ENCODE peak calls at places on chromosomes 11 and 22, in eight cellular contexts. Q is left ventricle myocardium inferior, R is thoracic aorta, J is epithelial cell of esophagus, I is cardiac muscle cell, T is cardiac fibroblast, M is epithelial cell of proximal tubule, H is heart left ventricle. V is an unnamed sample.

GRCh38 chr11:113773092-113773415 is 438 bp downstream of the ZW10 start:
- DNase-seq in M (peak; percentile 6), H (peak; percentile 42), T (peak; percentile 34), Q (no peak), J (peak; percentile 41), R (no peak), I (peak; percentile 19), V (peak; percentile 42)

GRCh38 chr11:126477526-126478275 is 122.2 kb downstream of the ST3GAL4 start:
- DNase-seq in Q (no peak), I (no peak), M (peak; percentile 27), H (peak; percentile 18), T (no peak), J (no peak), R (no peak), V (no peak)

GRCh38 chr11:44622721-44623258 is 57.3 kb downstream of the CD82 start:
- DNase-seq in M (no peak), T (no peak), R (no peak), Q (no peak), I (no peak), J (peak; percentile 50), H (no peak), V (no peak)

GRCh38 chr11:88174627-88175003 is 628 bp downstream of the RAB38 start:
- DNase-seq in I (no peak), T (peak; percentile 83), J (peak; percentile 96), R (peak; percentile 15), M (peak; percentile 36), H (peak; percentile 54), Q (peak; percentile 45), V (peak; percentile 91)

GRCh38 chr22:48367731-48368130 is 1459.9 kb downstream of the BRD1 start:
- DNase-seq in M (no peak), H (no peak), I (no peak), Q (no peak), J (no peak), T (no peak), R (no peak), V (no peak)

GRCh38 chr11:19903620-19904069 is 191.0 kb downstream of the NAV2 start:
- DNase-seq in J (peak; percentile 81), T (peak; percentile 90), Q (peak; percentile 54), I (peak; percentile 89), M (no peak), H (peak; percentile 67), R (peak; percentile 42), V (peak; percentile 58)

GRCh38 chr11:44989831-44990566 is 39.3 kb upstream of the TP53I11 start:
- DNase-seq in J (peak; percentile 38), I (no peak), M (no peak), H (peak; percentile 93), Q (peak; percentile 86), T (peak; percentile 88), R (no peak), V (peak; percentile 4)

GRCh38 chr11:68783216-68783821 is 32.0 kb upstream of the TESMIN start:
- DNase-seq in J (no peak), M (no peak), I (peak; percentile 59), R (no peak), H (peak; percentile 84), T (no peak), Q (peak; percentile 74), V (no peak)

GRCh38 chr11:116917632-116918031 is 80.2 kb upstream of the APOA1 start:
- DNase-seq in I (no peak), R (no peak), J (no peak), Q (no peak), T (no peak), H (no peak), M (no peak), V (no peak)

GRCh38 chr11:75422248-75423231 is 10.5 kb downstream of the KLHL35 start:
- DNase-seq in T (no peak), J (no peak), M (no peak), H (no peak), I (no peak), R (no peak), Q (no peak), V (no peak)

GRCh38 chr22:33381531-33382406 is 323.6 kb upstream of the SYN3 start:
- DNase-seq in J (no peak), Q (no peak), T (no peak), H (no peak), M (no peak), I (no peak), R (no peak), V (no peak)

GRCh38 chr11:68140496-68141246 is 19.5 kb upstream of the CHKA start:
- DNase-seq in M (no peak), Q (no peak), J (no peak), T (no peak), I (no peak), H (no peak), R (no peak), V (no peak)

GRCh38 chr11:17846852-17847453 is 112.4 kb downstream of the KCNC1 start:
- DNase-seq in I (peak; percentile 66), M (peak; percentile 6), Q (no peak), J (peak; percentile 56), H (peak; percentile 44), T (peak; percentile 22), R (no peak), V (no peak)

GRCh38 chr11:1888811-1889526 is 2.7 kb downstream of the PRR33 start:
- DNase-seq in I (no peak), J (no peak), M (no peak), H (no peak), T (no peak), Q (no peak), R (no peak), V (no peak)

GRCh38 chr11:20873054-20873453 is 203.7 kb downstream of the NELL1 start:
- DNase-seq in T (no peak), I (peak; percentile 64), H (no peak), Q (no peak), M (peak; percentile 1), J (peak; percentile 10), R (no peak), V (no peak)

GRCh38 chr11:19259487-19260345 is 19.0 kb upstream of the E2F8 start:
- DNase-seq in T (peak; percentile 71), R (no peak), Q (peak; percentile 68), M (no peak), H (peak; percentile 61), J (peak; percentile 70), I (peak; percentile 73), V (peak; percentile 80)

GRCh38 chr11:44596541-44597276 is 31.2 kb downstream of the CD82 start:
- DNase-seq in M (no peak), J (no peak), T (no peak), I (no peak), Q (no peak), R (no peak), H (no peak), V (no peak)

DNA sequence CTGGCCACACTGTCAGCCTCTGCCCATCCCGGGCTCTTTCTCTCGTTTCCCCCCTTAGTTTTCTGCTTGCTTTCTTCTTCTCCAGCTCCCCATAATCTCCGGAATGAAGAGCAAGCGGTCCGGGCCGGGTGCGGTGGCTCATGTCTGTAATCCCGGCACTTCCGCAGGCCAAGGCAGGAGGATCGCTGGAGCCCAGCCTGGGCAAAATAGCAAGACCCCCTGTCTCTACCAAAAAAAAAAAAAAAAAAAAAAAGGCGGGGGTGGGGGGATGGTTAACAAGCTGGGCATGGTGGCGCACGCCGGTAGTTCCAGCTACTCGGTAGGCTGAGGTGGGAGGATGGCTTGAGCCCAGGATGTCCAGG is 40.8 kb downstream of the AHNAK start:
- DNase-seq in M (no peak), T (no peak), H (no peak), J (no peak), I (no peak), R (no peak), Q (no peak), V (no peak)
- H3K4me3 ChIP-seq in M (peak overlapping the region; percentile 28), T (peak overlapping the region; percentile 40), H (no peak overlapping the region), J (no peak overlapping the region), I (no peak overlapping the region), R (peak overlapping the region; percentile 71), Q (peak overlapping the region; percentile 55), V (peak overlapping the region; percentile 30)

DNA sequence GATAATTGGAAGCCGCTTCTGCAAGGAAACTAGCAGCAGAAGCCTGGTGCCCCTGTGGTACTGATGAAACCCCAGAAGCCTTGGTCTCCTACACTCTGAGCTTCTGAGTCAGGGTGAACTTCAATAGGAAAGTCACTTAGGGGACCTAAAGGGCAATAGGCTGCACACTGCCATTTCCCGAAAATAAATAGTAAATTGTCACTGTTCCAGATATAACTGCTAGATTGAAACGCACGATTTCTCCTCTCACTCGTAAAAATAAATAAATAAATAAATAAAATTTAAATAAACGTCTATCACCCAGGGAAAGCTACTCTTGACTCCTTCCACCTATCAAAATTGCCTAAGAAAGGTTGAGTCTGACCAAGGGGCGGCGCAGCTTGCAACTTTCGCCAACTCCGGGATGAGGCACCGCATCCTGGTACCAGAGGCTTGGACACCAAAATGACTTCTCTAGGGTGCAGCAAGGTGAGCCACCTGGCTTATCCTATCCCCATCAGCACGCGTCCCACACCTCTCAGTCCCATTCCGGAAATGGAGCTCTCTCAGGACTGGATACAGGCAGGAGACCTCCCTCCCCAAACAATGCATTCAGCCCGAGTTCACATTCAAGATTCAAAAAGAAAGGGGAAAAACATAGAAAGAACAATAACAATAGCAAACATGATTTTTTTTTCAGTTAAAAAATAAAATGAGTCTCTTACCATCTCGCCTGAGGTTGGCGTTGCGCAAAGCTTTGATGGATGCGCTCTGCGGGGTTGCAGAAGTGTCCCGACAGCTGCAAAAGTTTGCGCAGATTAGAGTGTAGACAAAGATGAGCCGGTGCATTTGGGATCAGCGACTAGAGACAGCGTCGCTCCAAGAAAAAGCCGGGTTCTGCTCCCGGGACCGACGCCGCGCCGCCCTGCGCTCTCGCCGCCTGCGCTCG is 583 bp downstream of the PDGFD start:
- DNase-seq in M (no peak), H (peak; percentile 54), T (peak; percentile 58), J (peak; percentile 29), Q (peak; percentile 41), R (peak; percentile 5), I (peak; percentile 59), V (peak; percentile 36)
- TF ChIP-seq CTCF in M (peak; percentile 19), H (no peak), T (no peak), J (no peak), Q (no peak), R (no peak), I (peak; percentile 25), V (no peak)

GRCh38 chr22:17988800-17989513 is 35.4 kb downstream of the MICAL3 start:
- DNase-seq in H (no peak), Q (no peak), J (no peak), R (no peak), I (no peak), M (no peak), T (no peak), V (no peak)
- H3K4me3 ChIP-seq in H (no peak overlapping the region), Q (no peak overlapping the region), J (no peak overlapping the region), R (no peak overlapping the region), I (no peak overlapping the region), M (no peak overlapping the region), T (no peak overlapping the region), V (no peak overlapping the region)

GRCh38 chr11:122812612-122813011 is 25.7 kb upstream of the CRTAM start:
- DNase-seq in T (no peak), Q (no peak), H (no peak), I (no peak), R (no peak), M (no peak), J (no peak), V (no peak)
- TF ChIP-seq CTCF in T (no peak), Q (no peak), H (no peak), I (no peak), R (no peak), M (no peak), J (no peak), V (no peak)

GRCh38 chr22:41561788-41562187 is 978 bp downstream of the CSDC2 start:
- DNase-seq in R (no peak), H (peak; percentile 85), M (no peak), T (no peak), J (no peak), I (no peak), Q (peak; percentile 67), V (no peak)
- H3K4me3 ChIP-seq in R (peak overlapping the region; percentile 76), H (peak overlapping the region; percentile 52), M (peak overlapping the region; percentile 55), T (no peak overlapping the region), J (no peak overlapping the region), I (no peak overlapping the region), Q (peak overlapping the region; percentile 74), V (peak overlapping the region; percentile 57)

V was measured in foreskin fibroblast.